ENCODE peak calls at places on chromosomes 13 and 19, in nine cellular contexts. D is thoracic aorta, Q is astrocyte of the cerebellum, B is tibial artery, S is nephron progenitor cell, L is breast epithelium, O is A673, M is left lung, X is WTC11. G is an unnamed sample.

GRCh38 chr13:99352351-99353271 is 45.4 kb upstream of the GPR183 start:
- DNase-seq in D (no peak), Q (no peak), B (no peak), S (no peak), L (no peak), O (no peak), M (no peak), X (no peak), G (no peak)

GRCh38 chr19:3196064-3196932 is 10.6 kb downstream of the NCLN start:
- DNase-seq in D (no peak), Q (no peak), B (no peak), S (no peak), L (no peak), O (no peak), M (no peak), X (no peak), G (no peak)

GRCh38 chr13:99277629-99278028 is 19.4 kb upstream of the GPR18 start:
- DNase-seq in D (no peak), Q (no peak), B (no peak), S (no peak), L (no peak), O (no peak), M (no peak), X (no peak), G (no peak)

GRCh38 chr13:31772231-31772630 is 32.9 kb downstream of the RXFP2 start:
- DNase-seq in D (no peak), Q (no peak), B (no peak), S (no peak), L (no peak), O (no peak), M (no peak), X (no peak), G (no peak)

GRCh38 chr19:40803857-40804782 is 5.1 kb downstream of the EGLN2 start:
- DNase-seq in D (no peak), Q (no peak), B (no peak), S (no peak), L (no peak), O (no peak), M (peak; percentile 79), X (no peak), G (no peak)

GRCh38 chr13:109684836-109685602 is 101.4 kb downstream of the IRS2 start:
- DNase-seq in D (no peak), Q (no peak), B (no peak), S (no peak), L (no peak), O (peak; percentile 68), M (no peak), X (no peak), G (no peak)

GRCh38 chr13:76790519-76791289 is 95.5 kb downstream of the KCTD12 start:
- DNase-seq in D (no peak), Q (peak; percentile 44), B (no peak), S (no peak), L (no peak), O (no peak), M (no peak), X (no peak), G (no peak)

GRCh38 chr19:14570864-14571527 is 870 bp downstream of the NDUFB7 start:
- DNase-seq in D (no peak), Q (no peak), B (no peak), S (no peak), L (no peak), O (no peak), M (no peak), X (no peak), G (no peak)

GRCh38 chr13:35475131-35475959 is 1.1 kb downstream of the MAB21L1 start:
- DNase-seq in D (no peak), Q (no peak), B (peak; percentile 79), S (peak; percentile 63), L (no peak), O (peak; percentile 9), M (no peak), X (peak; percentile 44), G (no peak)

GRCh38 chr13:113327391-113327765 is 30.3 kb downstream of the LAMP1 start:
- DNase-seq in D (no peak), Q (no peak), B (no peak), S (no peak), L (no peak), O (no peak), M (no peak), X (no peak), G (no peak)

GRCh38 chr13:97382276-97382675 is 51.7 kb upstream of the RAP2A start:
- DNase-seq in D (no peak), Q (no peak), B (no peak), S (no peak), L (no peak), O (no peak), M (no peak), X (no peak), G (no peak)

GRCh38 chr19:15166700-15167099 is 34.1 kb downstream of the NOTCH3 start:
- DNase-seq in D (no peak), Q (no peak), B (no peak), S (no peak), L (no peak), O (no peak), M (no peak), X (no peak), G (no peak)

DNA sequence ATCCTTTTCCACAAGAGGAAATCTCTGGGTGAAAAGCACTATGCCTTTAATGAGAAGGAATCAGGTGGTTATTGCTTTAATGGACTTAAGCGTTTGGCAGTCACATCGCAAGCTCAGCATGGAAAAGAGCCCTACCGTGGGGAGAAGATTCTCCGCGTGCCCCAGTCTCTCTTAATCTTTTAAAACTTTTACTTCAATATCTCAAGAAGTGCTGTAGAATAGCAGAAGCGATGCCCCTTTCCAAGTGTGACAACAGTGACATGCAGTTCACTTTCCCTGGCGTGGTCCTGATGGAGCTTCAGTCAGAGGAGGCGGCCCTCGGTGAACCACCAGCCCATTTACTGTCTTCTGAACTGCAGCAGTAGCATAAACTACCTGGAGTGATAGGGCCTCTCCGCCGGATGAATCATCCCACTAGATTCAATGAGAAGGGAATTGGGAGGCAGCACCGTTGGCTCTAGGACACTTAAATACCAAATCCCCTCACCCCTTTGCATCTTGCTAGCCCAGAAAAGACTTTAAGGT is 112.7 kb upstream of the GPR12 start:
- DNase-seq in D (no peak), Q (no peak), B (no peak), S (no peak), L (no peak), O (no peak), M (no peak), X (no peak), G (no peak)
- TF ChIP-seq CTCF in D (no peak), Q (no peak), B (no peak), S (no peak), L (no peak), O (peak; percentile 20), M (no peak), X (no peak), G (no peak)

GRCh38 chr13:53201454-53202225 is 173.0 kb downstream of the OLFM4 start:
- DNase-seq in D (no peak), Q (no peak), B (no peak), S (peak; percentile 45), L (no peak), O (peak; percentile 60), M (no peak), X (peak; percentile 65), G (no peak)

GRCh38 chr13:53200075-53200474 is 171.5 kb downstream of the OLFM4 start:
- DNase-seq in D (no peak), Q (no peak), B (no peak), S (no peak), L (no peak), O (no peak), M (no peak), X (no peak), G (no peak)

GRCh38 chr13:53198017-53198416 is 169.4 kb downstream of the OLFM4 start:
- DNase-seq in D (no peak), Q (no peak), B (no peak), S (no peak), L (no peak), O (peak; percentile 39), M (no peak), X (no peak), G (no peak)

GRCh38 chr13:53198699-53199098 is 170.1 kb downstream of the OLFM4 start:
- DNase-seq in D (no peak), Q (no peak), B (no peak), S (no peak), L (no peak), O (no peak), M (no peak), X (no peak), G (no peak)

GRCh38 chr13:53200498-53201453 is 172.2 kb downstream of the OLFM4 start:
- DNase-seq in D (no peak), Q (no peak), B (no peak), S (peak; percentile 94), L (peak; percentile 60), O (peak; percentile 61), M (peak; percentile 38), X (peak; percentile 90), G (no peak)
- TF ChIP-seq CTCF in D (peak; percentile 26), Q (peak; percentile 43), B (no peak), S (peak; percentile 81), L (no peak), O (peak; percentile 75), M (no peak), X (peak; percentile 92), G (peak; percentile 61)

GRCh38 chr19:52391135-52391534 is 6.5 kb upstream of the ZNF528 start:
- DNase-seq in D (no peak), Q (no peak), B (no peak), S (no peak), L (no peak), O (no peak), M (no peak), X (peak; percentile 24), G (no peak)
- TF ChIP-seq CTCF in D (no peak), Q (no peak), B (no peak), S (no peak), L (no peak), O (no peak), M (no peak), X (peak; percentile 16), G (no peak)

GRCh38 chr13:104111031-104111430 is 1044.8 kb upstream of the SLC10A2 start:
- DNase-seq in D (no peak), Q (no peak), B (no peak), S (no peak), L (no peak), O (no peak), M (no peak), X (no peak), G (no peak)

GRCh38 chr13:104105418-104106355 is 1039.5 kb upstream of the SLC10A2 start:
- DNase-seq in D (no peak), Q (no peak), B (no peak), S (no peak), L (no peak), O (no peak), M (no peak), X (no peak), G (no peak)

DNA sequence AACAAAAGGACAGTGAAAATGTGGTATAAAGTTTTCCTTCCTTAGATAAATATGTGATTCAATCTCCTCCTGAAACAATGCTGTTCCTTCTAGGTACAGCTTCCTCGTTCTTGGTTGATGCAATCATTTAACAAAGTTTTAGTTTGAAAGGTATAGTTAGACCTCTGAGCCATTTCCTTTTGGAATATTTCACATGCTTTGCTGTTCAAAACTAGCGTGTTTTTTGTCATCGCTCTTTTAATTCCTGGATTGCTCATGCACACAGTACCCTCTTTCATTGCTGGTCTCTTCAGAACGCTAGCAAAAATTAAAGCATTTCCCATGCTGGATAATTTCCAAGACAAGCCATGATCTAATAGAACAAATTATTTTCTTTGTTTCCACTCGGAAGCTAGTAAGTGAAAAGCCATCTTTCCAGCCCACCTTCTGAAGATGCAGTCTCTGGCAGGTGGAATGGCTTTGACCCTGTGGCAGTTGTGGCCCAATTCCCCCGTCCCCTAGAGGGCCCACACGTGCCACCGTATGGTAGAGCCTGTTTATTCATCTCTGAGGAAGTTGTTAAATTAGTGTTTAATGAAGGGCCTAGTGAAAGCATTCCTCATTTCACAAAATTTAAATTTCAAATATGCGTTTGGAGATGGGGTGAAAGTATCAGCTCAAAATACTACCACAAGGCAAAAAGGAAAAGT is 1040.6 kb upstream of the SLC10A2 start:
- DNase-seq in D (no peak), Q (no peak), B (no peak), S (no peak), L (no peak), O (no peak), M (no peak), X (peak; percentile 41), G (no peak)
- TF ChIP-seq CTCF in D (no peak), Q (no peak), B (no peak), S (no peak), L (no peak), O (no peak), M (no peak), X (no peak), G (no peak)